ENCODE peak calls at places on chromosomes 5 and 9, in eight cellular contexts. C is MM.1S; O is fibroblast of lung; M is tibial nerve; Z is mammary epithelial cell; S is CD8-positive, alpha-beta T cell; V is fibroblast of villous mesenchyme; Y is IMR-90. E is an unnamed sample.

GRCh38 chr9:113612828-113613227 is 149.3 kb downstream of the RGS3 start:
- DNase-seq in C (no peak), O (no peak), M (no peak), Z (no peak), S (no peak), V (no peak), Y (no peak), E (no peak)

GRCh38 chr9:73577867-73578266 is 426.2 kb downstream of the ANXA1 start:
- DNase-seq in C (no peak), O (no peak), M (no peak), Z (peak), S (no peak), V (peak), Y (no peak), E (peak)

GRCh38 chr5:176625966-176626875 is 4.1 kb downstream of the SNCB start:
- DNase-seq in C (no peak), O (no peak), M (no peak), Z (peak), S (no peak), V (no peak), Y (no peak), E (no peak)

GRCh38 chr9:129493714-129494047 is 127.2 kb downstream of the C9orf50 start:
- DNase-seq in C (no peak), O (no peak), M (no peak), Z (no peak), S (no peak), V (no peak), Y (no peak), E (no peak)

GRCh38 chr5:140220032-140220697 is 45.2 kb downstream of the CYSTM1 start:
- DNase-seq in C (no peak), O (no peak), M (no peak), Z (peak), S (no peak), V (no peak), Y (peak), E (no peak)

GRCh38 chr9:135864447-135865049 is 42.8 kb downstream of the CAMSAP1 start:
- DNase-seq in C (peak), O (peak), M (peak), Z (no peak), S (peak), V (peak), Y (peak), E (peak)

GRCh38 chr5:142235050-142235797 is 89.6 kb downstream of the SPRY4 start:
- DNase-seq in C (no peak), O (no peak), M (no peak), Z (peak), S (no peak), V (no peak), Y (no peak), E (peak)

GRCh38 chr5:10246761-10247160 is 2.9 kb downstream of the ATPSCKMT start:
- DNase-seq in C (no peak), O (no peak), M (no peak), Z (peak), S (no peak), V (no peak), Y (no peak), E (no peak)

GRCh38 chr5:6261668-6262067 is 116.7 kb downstream of the MED10 start:
- DNase-seq in C (no peak), O (no peak), M (no peak), Z (no peak), S (no peak), V (no peak), Y (no peak), E (no peak)

GRCh38 chr5:104062495-104063377 is 500.1 kb upstream of the NUDT12 start:
- DNase-seq in C (no peak), O (no peak), M (no peak), Z (peak), S (no peak), V (no peak), Y (no peak), E (no peak)

GRCh38 chr5:6583049-6583880 is 49.6 kb downstream of the NSUN2 start:
- DNase-seq in C (peak), O (peak), M (no peak), Z (no peak), S (no peak), V (peak), Y (no peak), E (peak)

GRCh38 chr5:180333661-180334060 is 19.5 kb downstream of the GFPT2 start:
- DNase-seq in C (no peak), O (peak), M (no peak), Z (peak), S (no peak), V (no peak), Y (peak), E (peak)

GRCh38 chr5:81164466-81164865 is 68.7 kb upstream of the CKMT2 start:
- DNase-seq in C (no peak), O (no peak), M (no peak), Z (no peak), S (no peak), V (no peak), Y (no peak), E (no peak)

GRCh38 chr5:8843766-8844165 is 702.1 kb downstream of the SEMA5A start:
- DNase-seq in C (no peak), O (peak), M (peak), Z (no peak), S (no peak), V (peak), Y (peak), E (peak)

GRCh38 chr9:4592325-4592724 is 69.8 kb upstream of the PLPP6 start:
- DNase-seq in C (no peak), O (no peak), M (no peak), Z (no peak), S (no peak), V (no peak), Y (no peak), E (no peak)

GRCh38 chr5:176391479-176391878 is 2.9 kb downstream of the HIGD2A start:
- DNase-seq in C (no peak), O (no peak), M (no peak), Z (no peak), S (no peak), V (no peak), Y (no peak), E (no peak)

GRCh38 chr9:4575997-4576396 is 85.7 kb downstream of the SLC1A1 start:
- DNase-seq in C (no peak), O (no peak), M (no peak), Z (no peak), S (no peak), V (no peak), Y (no peak), E (no peak)

GRCh38 chr5:10590226-10591047 is 26.6 kb downstream of the ANKRD33B start:
- DNase-seq in C (no peak), O (peak), M (no peak), Z (peak), S (no peak), V (peak), Y (peak), E (peak)

GRCh38 chr9:36337865-36338264 is 62.2 kb downstream of the RNF38 start:
- DNase-seq in C (peak), O (no peak), M (no peak), Z (peak), S (no peak), V (no peak), Y (no peak), E (peak)

GRCh38 chr9:122779181-122779580 is 9.6 kb upstream of the OR5C1 start:
- DNase-seq in C (no peak), O (no peak), M (no peak), Z (no peak), S (no peak), V (no peak), Y (no peak), E (no peak)

GRCh38 chr9:20224756-20225155 is 397.5 kb downstream of the MLLT3 start:
- DNase-seq in C (no peak), O (no peak), M (no peak), Z (no peak), S (no peak), V (no peak), Y (no peak), E (no peak)

GRCh38 chr9:91896096-91896495 is 53.9 kb downstream of the ROR2 start:
- DNase-seq in C (no peak), O (no peak), M (no peak), Z (no peak), S (no peak), V (no peak), Y (no peak), E (no peak)

GRCh38 chr9:128482186-128482585 is 22.3 kb upstream of the GLE1 start:
- DNase-seq in C (no peak), O (no peak), M (no peak), Z (no peak), S (no peak), V (no peak), Y (no peak), E (no peak)

GRCh38 chr5:155050384-155051019 is 36.9 kb downstream of the KIF4B start:
- DNase-seq in C (no peak), O (no peak), M (no peak), Z (no peak), S (no peak), V (no peak), Y (no peak), E (no peak)

GRCh38 chr9:136087741-136088480 is 7.2 kb downstream of the NACC2 start:
- DNase-seq in C (no peak), O (no peak), M (no peak), Z (no peak), S (no peak), V (no peak), Y (no peak), E (no peak)

GRCh38 chr9:120926397-120926928 is at the start of gene TRAF1:
- DNase-seq in C (no peak), O (no peak), M (no peak), Z (no peak), S (no peak), V (no peak), Y (peak), E (no peak)

GRCh38 chr9:136391737-136392537 is 8.0 kb downstream of the SNAPC4 start:
- DNase-seq in C (no peak), O (no peak), M (no peak), Z (no peak), S (no peak), V (no peak), Y (no peak), E (no peak)

GRCh38 chr9:79565245-79565644 is 6.5 kb upstream of the TLE4 start:
- DNase-seq in C (peak), O (no peak), M (no peak), Z (peak), S (no peak), V (no peak), Y (peak), E (no peak)

GRCh38 chr5:146721073-146721830 is 157.3 kb downstream of the PPP2R2B start:
- DNase-seq in C (no peak), O (no peak), M (no peak), Z (no peak), S (no peak), V (no peak), Y (no peak), E (no peak)

GRCh38 chr5:143041-143440 is 48.3 kb upstream of the LRRC14B start:
- DNase-seq in C (no peak), O (no peak), M (no peak), Z (no peak), S (no peak), V (no peak), Y (no peak), E (no peak)

GRCh38 chr5:120252839-120253238 is 211.3 kb upstream of the PRR16 start:
- DNase-seq in C (no peak), O (peak), M (no peak), Z (peak), S (no peak), V (no peak), Y (peak), E (peak)

GRCh38 chr5:61532983-61533382 is 200.9 kb downstream of the ZSWIM6 start:
- DNase-seq in C (no peak), O (no peak), M (no peak), Z (no peak), S (no peak), V (no peak), Y (no peak), E (no peak)

GRCh38 chr5:14463629-14464028 is 118.0 kb upstream of the OTULINL start:
- DNase-seq in C (no peak), O (no peak), M (no peak), Z (peak), S (no peak), V (peak), Y (peak), E (peak)

GRCh38 chr9:34659592-34660253 is 2.7 kb downstream of the CCL27 start:
- DNase-seq in C (peak), O (no peak), M (no peak), Z (peak), S (no peak), V (no peak), Y (peak), E (no peak)

GRCh38 chr9:135306699-135307098 is 172.9 kb upstream of the PPP1R26 start:
- DNase-seq in C (no peak), O (no peak), M (no peak), Z (no peak), S (no peak), V (no peak), Y (no peak), E (no peak)

GRCh38 chr5:82165740-82166530 is 112.2 kb downstream of the RPS23 start:
- DNase-seq in C (peak), O (peak), M (peak), Z (peak), S (peak), V (peak), Y (peak), E (peak)

GRCh38 chr5:170504598-170505266 is 912 bp downstream of the KCNIP1 start:
- DNase-seq in C (no peak), O (no peak), M (no peak), Z (no peak), S (no peak), V (no peak), Y (no peak), E (no peak)

GRCh38 chr5:170254056-170254455 is 21.3 kb downstream of the C5orf58 start:
- DNase-seq in C (peak), O (no peak), M (no peak), Z (peak), S (peak), V (no peak), Y (no peak), E (no peak)

GRCh38 chr5:157816682-157817268 is 42.2 kb downstream of the CLINT1 start:
- DNase-seq in C (peak), O (peak), M (no peak), Z (no peak), S (no peak), V (peak), Y (peak), E (peak)

GRCh38 chr5:127865273-127865672 is 162.1 kb downstream of the CCDC192 start:
- DNase-seq in C (no peak), O (no peak), M (no peak), Z (no peak), S (no peak), V (no peak), Y (no peak), E (no peak)
- TF ChIP-seq CTCF in C (no peak), O (no peak), M (no peak), Z (peak), S (no peak), V (no peak), Y (no peak), E (no peak)

DNA sequence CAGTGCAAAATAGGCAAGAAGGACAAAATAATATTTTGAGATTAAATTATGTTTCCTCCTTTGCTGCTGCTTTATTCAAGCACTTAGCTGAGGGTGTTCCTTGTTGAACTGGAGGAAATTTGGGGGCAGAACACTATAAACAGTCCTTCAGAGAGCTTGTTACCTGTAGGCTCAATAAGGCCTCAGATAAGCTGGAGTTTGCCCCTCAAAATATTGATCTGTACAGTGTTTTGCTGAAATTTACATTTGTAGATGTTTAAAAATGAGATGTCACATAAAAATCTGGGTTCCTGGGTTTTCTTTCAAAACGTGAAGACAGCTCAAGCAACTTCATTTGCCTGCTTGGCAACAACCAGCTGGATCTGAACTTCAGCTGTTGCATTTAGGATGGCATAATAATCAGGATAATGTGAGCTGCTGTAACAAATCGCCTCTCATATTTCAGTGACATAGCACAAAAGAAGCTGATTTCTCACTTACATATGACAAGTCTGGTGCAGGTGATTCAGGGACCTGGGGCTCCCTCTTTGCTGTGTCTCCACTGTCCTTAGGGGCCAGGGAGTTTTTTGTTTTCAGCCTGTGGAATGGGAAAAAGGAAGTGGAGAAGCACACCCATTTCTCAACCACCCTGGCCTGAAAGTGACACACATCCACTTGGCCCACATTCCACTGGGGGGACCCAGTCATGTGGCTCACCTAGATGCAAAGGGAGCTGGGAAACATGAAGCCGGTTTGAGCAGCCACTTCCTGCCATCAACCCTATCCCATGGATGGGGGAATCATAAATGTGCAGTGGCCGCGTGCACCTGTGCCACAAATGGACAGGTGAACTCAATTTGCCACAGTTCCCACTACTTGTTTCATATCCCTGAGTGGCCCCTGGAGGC is 2.4 kb upstream of the PSAT1 start:
- DNase-seq in C (no peak), O (no peak), M (no peak), Z (no peak), S (no peak), V (no peak), Y (no peak), E (no peak)
- H3K4me3 ChIP-seq in C (no peak), O (no peak), M (no peak), Z (no peak), S (no peak), V (no peak), Y (no peak), E (no peak)

GRCh38 chr9:107049046-107049824 is 186.3 kb downstream of the ZNF462 start:
- DNase-seq in C (no peak), O (no peak), M (no peak), Z (no peak), S (no peak), V (no peak), Y (no peak), E (peak)

GRCh38 chr9:107043886-107044285 is 180.9 kb downstream of the ZNF462 start:
- DNase-seq in C (no peak), O (no peak), M (no peak), Z (no peak), S (no peak), V (no peak), Y (no peak), E (no peak)

GRCh38 chr9:107046692-107047091 is 183.7 kb downstream of the ZNF462 start:
- DNase-seq in C (peak), O (no peak), M (no peak), Z (no peak), S (no peak), V (no peak), Y (no peak), E (no peak)

GRCh38 chr9:107049825-107050184 is 186.8 kb downstream of the ZNF462 start:
- DNase-seq in C (no peak), O (no peak), M (no peak), Z (no peak), S (no peak), V (no peak), Y (no peak), E (no peak)

DNA sequence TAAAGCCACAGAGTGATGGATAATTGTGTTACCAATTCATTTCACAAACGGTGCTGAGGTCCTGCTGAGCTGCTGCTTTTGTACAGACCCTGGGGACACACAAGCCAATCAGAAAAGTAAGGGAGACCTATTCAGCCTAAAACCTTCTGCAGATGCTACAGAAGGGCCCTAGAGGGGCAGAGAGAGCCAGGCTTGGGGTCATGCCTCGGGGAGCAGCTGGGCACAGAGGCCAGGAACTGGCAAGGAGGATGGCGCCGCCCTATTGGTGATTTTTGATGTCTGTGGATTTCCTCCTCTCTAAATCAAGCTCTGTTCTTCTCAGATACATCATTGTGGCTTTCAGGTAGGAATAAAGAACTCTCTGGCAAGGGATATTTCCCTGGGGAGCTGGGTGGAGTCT is 181.9 kb downstream of the ZNF462 start:
- DNase-seq in C (no peak), O (no peak), M (no peak), Z (no peak), S (no peak), V (no peak), Y (no peak), E (no peak)
- TF ChIP-seq CTCF in C (peak), O (no peak), M (no peak), Z (peak), S (no peak), V (peak), Y (no peak), E (no peak)

DNA sequence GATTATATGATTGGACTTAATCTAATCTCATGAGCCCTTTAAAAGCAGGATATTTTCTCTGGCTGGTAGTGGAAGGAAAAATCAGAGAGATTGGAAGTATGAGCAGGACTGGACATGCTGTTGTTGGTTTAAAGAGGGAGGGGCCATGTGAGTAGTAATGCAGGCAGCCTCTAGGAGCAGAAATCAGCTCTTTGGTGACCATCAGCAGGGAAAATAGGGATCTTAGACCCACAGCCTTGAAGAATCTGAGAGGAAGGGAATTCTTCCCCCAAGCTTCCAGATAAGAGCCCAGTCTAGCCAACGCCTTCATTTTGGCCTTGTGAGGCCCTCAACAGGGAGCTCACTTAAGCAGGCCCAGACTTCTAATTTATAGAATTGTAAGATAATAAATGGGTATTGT is 9.5 kb downstream of the SH3GL2 start:
- DNase-seq in C (no peak), O (no peak), M (no peak), Z (no peak), S (no peak), V (no peak), Y (no peak), E (no peak)
- H3K4me3 ChIP-seq in C (no peak), O (no peak), M (no peak), Z (no peak), S (no peak), V (no peak), Y (no peak), E (no peak)

DNA sequence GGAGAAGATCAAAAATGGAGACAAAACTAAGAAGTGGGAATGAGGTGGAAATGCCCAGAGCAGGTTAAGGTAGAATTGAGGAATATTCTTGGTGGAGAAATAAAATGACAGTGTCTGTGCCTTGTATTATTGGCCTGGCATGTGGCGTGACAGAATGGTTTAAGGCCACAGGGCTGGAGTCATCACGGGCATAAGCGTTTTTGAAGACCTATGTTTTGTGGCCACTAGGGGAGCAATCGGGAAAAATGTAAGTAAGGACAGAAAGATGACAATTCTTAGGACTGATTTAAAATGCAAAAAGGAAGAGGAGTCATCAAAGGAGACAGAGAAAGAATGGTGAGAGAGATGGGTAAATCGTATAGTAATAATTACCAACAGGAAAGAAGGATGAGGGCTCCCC is 72.2 kb upstream of the EPB41L4A start:
- DNase-seq in C (no peak), O (no peak), M (no peak), Z (no peak), S (no peak), V (no peak), Y (peak), E (no peak)
- TF ChIP-seq CTCF in C (peak), O (peak), M (peak), Z (peak), S (no peak), V (peak), Y (peak), E (peak)

GRCh38 chr9:684055-684949 is 157.2 kb upstream of the DMRT1 start:
- DNase-seq in C (no peak), O (peak), M (no peak), Z (peak), S (no peak), V (peak), Y (peak), E (peak)

GRCh38 chr9:683509-684021 is 157.9 kb upstream of the DMRT1 start:
- DNase-seq in C (no peak), O (no peak), M (no peak), Z (no peak), S (no peak), V (no peak), Y (no peak), E (no peak)

GRCh38 chr9:686381-686813 is 155.1 kb upstream of the DMRT1 start:
- DNase-seq in C (no peak), O (peak), M (no peak), Z (peak), S (no peak), V (no peak), Y (no peak), E (peak)

GRCh38 chr9:682633-683508 is 158.6 kb upstream of the DMRT1 start:
- DNase-seq in C (no peak), O (peak), M (no peak), Z (peak), S (no peak), V (no peak), Y (peak), E (peak)

GRCh38 chr9:684950-685340 is 156.6 kb upstream of the DMRT1 start:
- DNase-seq in C (no peak), O (peak), M (no peak), Z (peak), S (no peak), V (peak), Y (peak), E (peak)
- H3K4me3 ChIP-seq in C (no peak), O (no peak), M (no peak), Z (peak), S (no peak), V (peak), Y (peak), E (peak)

E was measured in fibroblast of pulmonary artery.